ENCODE peak calls at places on chromosomes 16 and 17, in six cellular contexts. S is HL-60, T is vagina, J is heart left ventricle, R is esophagus squamous epithelium, X is left ventricle myocardium inferior. K is an unnamed sample.

GRCh38 chr17:44829558-44830358 is at the start of gene GJC1:
- DNase-seq in T (no peak), X (peak), R (no peak), J (peak), S (no peak), K (peak)

GRCh38 chr16:75118943-75119539 is 2.5 kb upstream of the LDHD start:
- DNase-seq in R (no peak), X (no peak), T (no peak), J (no peak), S (no peak), K (no peak)

GRCh38 chr16:971582-971905 is 760 bp upstream of the LMF1 start:
- DNase-seq in T (no peak), X (no peak), R (no peak), J (no peak), S (no peak), K (no peak)

GRCh38 chr16:75697571-75697970 is 3.7 kb downstream of the DUXB start:
- DNase-seq in S (no peak), T (no peak), R (no peak), X (no peak), J (no peak), K (no peak)

GRCh38 chr17:41539979-41540701 is 12.0 kb upstream of the KRT19 start:
- DNase-seq in S (no peak), X (no peak), J (no peak), T (no peak), R (no peak), K (no peak)

GRCh38 chr16:57324649-57325223 is 33.8 kb upstream of the CCL22 start:
- DNase-seq in X (no peak), R (no peak), J (no peak), T (no peak), S (no peak), K (no peak)

GRCh38 chr17:27478901-27479531 is 22.8 kb downstream of the KSR1 start:
- DNase-seq in R (no peak), X (no peak), T (no peak), J (no peak), S (no peak), K (no peak)

GRCh38 chr16:73037331-73037745 is 10.6 kb downstream of the ZFHX3 start:
- DNase-seq in X (peak), T (no peak), S (no peak), R (no peak), J (peak), K (no peak)

GRCh38 chr17:39607851-39608130 is at the start of gene NEUROD2:
- DNase-seq in T (no peak), J (no peak), R (no peak), S (no peak), X (no peak), K (no peak)

GRCh38 chr16:15749985-15750384 is 99.9 kb downstream of the NDE1 start:
- DNase-seq in S (no peak), X (no peak), J (no peak), T (no peak), R (no peak), K (no peak)

GRCh38 chr17:40490289-40490853 is 11.1 kb downstream of the TNS4 start:
- DNase-seq in X (peak), J (peak), T (no peak), R (no peak), S (peak), K (peak)

GRCh38 chr16:56513972-56514371 is 5.9 kb downstream of the BBS2 start:
- DNase-seq in R (no peak), X (no peak), J (no peak), S (peak), T (no peak), K (peak)

GRCh38 chr16:54957403-54957802 is 26.7 kb downstream of the IRX5 start:
- DNase-seq in X (no peak), J (no peak), R (no peak), T (no peak), S (peak), K (peak)

GRCh38 chr17:81868674-81869220 is 2.4 kb downstream of the ARHGDIA start:
- DNase-seq in J (peak), X (no peak), T (no peak), R (no peak), S (peak), K (peak)

DNA sequence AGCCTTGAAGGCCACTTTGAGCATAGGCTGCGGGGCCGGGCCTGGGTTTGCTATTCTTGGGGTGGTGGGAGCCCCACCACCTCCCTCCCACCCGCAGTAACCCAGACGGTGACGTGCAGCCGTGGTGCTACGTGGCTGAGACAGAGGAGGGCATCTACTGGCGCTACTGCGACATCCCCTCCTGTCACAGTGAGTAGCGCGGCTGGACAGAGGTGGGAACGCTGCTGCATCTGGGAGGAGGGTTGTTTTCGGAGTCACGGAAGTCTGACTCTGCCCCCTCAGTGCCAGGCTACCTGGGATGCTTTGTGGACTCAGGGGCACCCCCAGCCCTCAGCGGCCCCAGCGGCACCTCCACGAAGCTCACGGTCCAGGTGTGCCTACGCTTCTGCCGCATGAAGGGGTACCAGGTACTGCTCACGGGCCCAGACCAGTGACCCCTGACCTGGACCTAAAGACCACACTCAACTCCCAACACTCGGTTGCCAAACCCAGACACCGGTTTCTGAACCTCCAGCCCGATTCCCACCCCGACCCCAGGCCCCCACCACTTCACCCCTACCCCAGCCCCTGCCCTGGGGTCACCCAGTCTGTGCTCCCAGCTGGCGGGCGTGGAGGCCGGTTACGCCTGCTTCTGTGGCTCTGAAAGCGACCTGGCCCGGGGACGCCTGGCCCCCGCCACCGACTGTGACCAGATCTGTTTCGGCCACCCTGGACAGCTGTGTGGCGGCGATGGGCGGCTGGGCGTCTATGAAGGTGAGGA is 2.1 kb downstream of the KREMEN2 start:
- DNase-seq in S (no peak), X (no peak), R (no peak), T (no peak), J (no peak), K (no peak)
- H3K4me3 ChIP-seq in S (no peak), X (peak), R (peak), T (peak), J (peak), K (no peak)

DNA sequence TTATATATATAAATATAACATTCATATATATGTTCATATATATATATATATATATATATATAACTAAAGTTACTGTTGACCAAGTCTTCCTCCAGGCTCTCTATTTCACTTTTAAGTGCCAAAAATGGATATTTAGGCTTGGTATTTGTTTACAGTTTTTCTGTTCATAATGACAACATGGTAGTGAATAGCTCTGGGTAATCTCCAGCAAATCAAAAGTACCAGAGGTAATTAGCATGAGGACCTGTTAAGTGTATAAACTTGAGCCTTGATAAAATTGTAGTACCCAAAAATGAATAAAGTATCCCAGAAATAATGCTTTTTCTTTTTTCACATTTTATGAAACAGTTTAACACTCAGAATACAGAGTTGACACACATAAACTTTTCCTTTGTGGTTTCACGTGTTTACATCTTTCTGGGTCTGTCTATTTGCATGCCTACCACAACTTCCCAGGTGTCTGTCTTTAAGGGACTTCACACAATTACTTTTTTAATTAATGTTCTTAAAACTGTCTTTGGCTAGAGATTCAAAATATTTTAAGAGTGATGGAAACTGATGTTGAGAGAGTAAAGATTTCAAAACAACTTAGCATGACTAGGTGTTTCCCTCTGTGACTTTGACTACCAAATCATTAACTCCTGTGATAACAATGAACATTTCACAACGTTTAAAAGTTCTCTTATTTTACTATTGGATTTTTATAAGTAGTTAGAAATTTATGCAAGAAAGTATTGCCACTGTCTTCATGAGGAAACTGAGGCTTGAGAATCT is 47.9 kb downstream of the RABEP1 start:
- DNase-seq in J (no peak), T (no peak), R (no peak), X (no peak), S (no peak), K (no peak)
- H3K4me3 ChIP-seq in J (no peak), T (no peak), R (no peak), X (no peak), S (no peak), K (no peak)

GRCh38 chr17:42617956-42618431 is 8.5 kb downstream of the TUBG1 start:
- DNase-seq in R (no peak), S (no peak), X (no peak), J (no peak), T (no peak), K (no peak)
- H3K4me3 ChIP-seq in R (no peak), S (no peak), X (peak), J (peak), T (no peak), K (no peak)

GRCh38 chr16:67277294-67277998 is 1.9 kb upstream of the PLEKHG4 start:
- DNase-seq in R (no peak), J (peak), X (no peak), S (peak), T (no peak), K (peak)

GRCh38 chr16:67280090-67281015 is 1.0 kb downstream of the PLEKHG4 start:
- DNase-seq in J (no peak), T (no peak), X (no peak), S (no peak), R (no peak), K (no peak)

GRCh38 chr16:67279296-67280089 is at the start of gene PLEKHG4:
- DNase-seq in R (no peak), X (peak), J (peak), S (peak), T (no peak), K (peak)

GRCh38 chr16:67278773-67279295 is 498 bp upstream of the PLEKHG4 start:
- DNase-seq in S (peak), T (no peak), X (no peak), R (no peak), J (no peak), K (peak)

DNA sequence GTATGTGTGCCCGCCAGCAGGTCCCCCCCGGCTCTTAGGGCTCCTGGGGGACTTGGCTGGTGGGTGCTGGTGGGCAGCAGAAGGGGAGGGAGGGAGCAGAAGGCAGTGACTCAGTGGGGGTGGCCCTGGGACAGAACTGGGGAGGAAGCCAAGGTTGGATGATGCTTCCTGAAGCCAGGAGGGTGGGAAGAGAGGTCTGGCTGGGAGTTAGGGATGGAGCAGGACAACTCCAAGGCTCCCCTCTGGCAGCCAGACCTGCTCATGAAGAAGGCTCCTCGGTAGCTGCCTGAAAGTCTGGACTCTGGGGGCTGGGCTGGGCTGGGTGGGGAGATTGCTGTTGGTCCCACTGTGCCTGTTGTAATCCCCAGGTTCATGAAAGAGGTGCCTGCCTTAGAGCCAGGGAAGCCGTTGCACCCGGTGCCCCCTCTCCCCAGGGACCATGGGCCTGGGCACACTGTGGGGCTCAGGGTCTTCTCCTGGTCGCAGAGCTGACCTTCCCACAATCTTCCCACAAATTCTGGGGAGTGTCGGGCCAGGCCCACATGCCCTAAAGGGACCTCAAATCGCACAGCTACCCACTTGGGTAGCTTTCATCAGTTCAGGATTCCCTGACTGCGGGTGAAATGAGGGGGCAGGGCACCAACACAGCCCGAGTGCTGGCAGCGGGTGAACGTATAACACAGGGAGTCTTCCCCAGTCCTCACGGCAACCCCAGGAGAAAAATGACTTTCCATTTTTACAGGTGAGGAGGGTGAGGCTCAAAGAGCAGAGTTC is 1.1 kb upstream of the PLEKHG4 start:
- DNase-seq in T (no peak), S (no peak), X (no peak), R (no peak), J (peak), K (peak)
- H3K4me3 ChIP-seq in T (peak), S (peak), X (peak), R (peak), J (peak), K (peak)